ENCODE peak calls at places on chromosomes 1 and 21, in five cellular contexts. One of them, this sample, is unnamed. For H3K4me1, the result is how much of the 10 kb centered on the place peaks cover.

GRCh38 chr1:109619405-109619654 is at the start of gene GNAT2:
- DNase-seq in HCT116: no peak
- DNase-seq in GM12878: no peak
- DNase-seq in K562: no peak
- DNase-seq in HepG2: no peak
- DNase-seq in this sample: no peak

GRCh38 chr1:3036646-3037280 is 15.5 kb downstream of the ACTRT2 start:
- DNase-seq in HCT116: no peak
- DNase-seq in GM12878: no peak
- DNase-seq in HepG2: no peak
- DNase-seq in K562: no peak
- DNase-seq in this sample: no peak

GRCh38 chr21:32371913-32372314 is 20.9 kb downstream of the URB1 start:
- DNase-seq in HCT116: no peak
- DNase-seq in HepG2: no peak
- DNase-seq in K562: no peak
- DNase-seq in GM12878: no peak
- DNase-seq in this sample: no peak

GRCh38 chr1:180482425-180483275 is 19.7 kb downstream of the ACBD6 start:
- DNase-seq in K562: peak
- DNase-seq in HCT116: no peak
- DNase-seq in GM12878: no peak
- DNase-seq in HepG2: peak
- DNase-seq in this sample: peak

GRCh38 chr1:102891868-102892625 is 216.3 kb downstream of the COL11A1 start:
- DNase-seq in HepG2: no peak
- DNase-seq in K562: no peak
- DNase-seq in GM12878: no peak
- DNase-seq in HCT116: no peak
- DNase-seq in this sample: no peak

GRCh38 chr1:99598738-99599411 is 47.0 kb upstream of the PALMD start:
- DNase-seq in HepG2: no peak
- DNase-seq in K562: peak
- DNase-seq in GM12878: no peak
- DNase-seq in HCT116: no peak
- DNase-seq in this sample: no peak

GRCh38 chr1:95584315-95584714 is 350.3 kb downstream of the RWDD3 start:
- DNase-seq in GM12878: no peak
- DNase-seq in HepG2: no peak
- DNase-seq in K562: no peak
- DNase-seq in HCT116: no peak
- DNase-seq in this sample: no peak

GRCh38 chr1:247110627-247111258 is 6.6 kb upstream of the ZNF669 start:
- DNase-seq in HepG2: no peak
- DNase-seq in K562: peak
- DNase-seq in HCT116: no peak
- DNase-seq in GM12878: no peak
- DNase-seq in this sample: peak

GRCh38 chr21:41768371-41769042 is 1.7 kb upstream of the RIPK4 start:
- DNase-seq in GM12878: no peak
- DNase-seq in HepG2: peak
- DNase-seq in HCT116: peak
- DNase-seq in K562: no peak
- DNase-seq in this sample: peak

GRCh38 chr1:210723646-210724045 is 394.9 kb downstream of the HHAT start:
- DNase-seq in GM12878: no peak
- DNase-seq in K562: no peak
- DNase-seq in HCT116: no peak
- DNase-seq in HepG2: peak
- DNase-seq in this sample: no peak

GRCh38 chr1:208225954-208226937 is 17.9 kb downstream of the PLXNA2 start:
- DNase-seq in HepG2: no peak
- DNase-seq in GM12878: no peak
- DNase-seq in HCT116: no peak
- DNase-seq in K562: peak
- DNase-seq in this sample: no peak

GRCh38 chr21:41877901-41878830 is 978 bp downstream of the PRDM15 start:
- DNase-seq in HepG2: no peak
- DNase-seq in HCT116: no peak
- DNase-seq in K562: peak
- DNase-seq in GM12878: no peak
- DNase-seq in this sample: peak

GRCh38 chr21:28758042-28758882 is 234.4 kb downstream of the LTN1 start:
- DNase-seq in K562: no peak
- DNase-seq in HCT116: no peak
- DNase-seq in HepG2: no peak
- DNase-seq in GM12878: no peak
- DNase-seq in this sample: no peak

GRCh38 chr1:232184561-232185530 is 445.1 kb downstream of the SIPA1L2 start:
- DNase-seq in HepG2: no peak
- DNase-seq in GM12878: no peak
- DNase-seq in K562: no peak
- DNase-seq in HCT116: no peak
- DNase-seq in this sample: no peak

GRCh38 chr1:93257889-93258288 is 77.4 kb downstream of the CCDC18 start:
- DNase-seq in K562: no peak
- DNase-seq in HCT116: no peak
- DNase-seq in GM12878: no peak
- DNase-seq in HepG2: no peak
- DNase-seq in this sample: no peak
- H3K4me1 ChIP-seq in K562: under half
- H3K4me1 ChIP-seq in HCT116: under half
- H3K4me1 ChIP-seq in GM12878: under half
- H3K4me1 ChIP-seq in HepG2: under half
- H3K4me1 ChIP-seq in this sample: under half

DNA sequence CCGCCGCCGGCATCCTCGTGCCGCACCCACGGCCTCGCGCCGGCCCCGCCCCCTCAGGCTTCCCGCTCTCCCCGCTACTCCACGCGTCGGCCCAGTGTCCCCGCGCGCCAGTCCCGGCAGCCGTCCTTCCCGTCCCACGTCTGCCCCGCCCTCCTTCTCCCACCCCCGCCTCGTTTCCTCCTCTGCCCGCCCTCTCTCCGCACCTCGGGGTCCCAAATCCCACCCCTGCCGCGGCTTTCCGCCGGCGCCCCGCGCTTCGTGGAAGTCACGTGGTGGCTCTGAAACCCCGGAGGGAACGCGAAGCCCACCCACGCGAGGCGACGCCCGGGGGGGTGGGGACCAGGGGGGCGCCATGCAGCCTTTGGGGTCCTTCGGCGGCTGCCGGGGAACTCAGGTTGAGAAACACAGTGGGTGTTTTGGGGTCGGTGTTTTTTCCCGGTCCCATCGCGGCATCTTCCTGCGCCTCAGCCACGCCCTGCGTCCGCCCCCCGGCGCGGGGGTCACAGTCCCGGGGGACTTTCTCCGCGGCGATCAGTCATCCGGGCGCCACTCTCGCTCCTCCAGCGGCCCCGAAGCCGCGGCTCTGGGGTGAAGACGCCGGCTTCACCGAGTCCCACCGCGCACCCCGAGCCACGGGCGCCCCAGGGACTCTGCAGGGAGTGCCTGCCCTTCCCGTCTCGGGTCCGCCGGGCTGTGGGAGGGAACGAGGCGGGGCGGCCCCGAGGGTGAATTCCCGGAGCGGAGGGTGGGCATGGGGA is at the start of gene BATF3:
- DNase-seq in GM12878: no peak
- DNase-seq in HepG2: no peak
- DNase-seq in HCT116: no peak
- DNase-seq in K562: no peak
- DNase-seq in this sample: peak
- TF ChIP-seq EZH2 in GM12878: no peak
- TF ChIP-seq EZH2 in HepG2: no peak
- TF ChIP-seq EZH2 in HCT116: no peak
- TF ChIP-seq EZH2 in K562: peak
- TF ChIP-seq EZH2 in this sample: peak

GRCh38 chr1:203197625-203198024 is 11.1 kb upstream of the CHI3L1 start:
- DNase-seq in GM12878: no peak
- DNase-seq in HCT116: no peak
- DNase-seq in K562: no peak
- DNase-seq in HepG2: no peak
- DNase-seq in this sample: no peak
- TF ChIP-seq REST in GM12878: no peak
- TF ChIP-seq REST in HCT116: no peak
- TF ChIP-seq REST in K562: no peak
- TF ChIP-seq REST in HepG2: no peak
- TF ChIP-seq REST in this sample: no peak

GRCh38 chr1:201711811-201712210 is 117.1 kb upstream of the IPO9 start:
- DNase-seq in K562: no peak
- DNase-seq in GM12878: no peak
- DNase-seq in HepG2: no peak
- DNase-seq in HCT116: no peak
- DNase-seq in this sample: no peak
- H3K4me1 ChIP-seq in K562: under half
- H3K4me1 ChIP-seq in GM12878: under half
- H3K4me1 ChIP-seq in HepG2: under half
- H3K4me1 ChIP-seq in HCT116: half or more
- H3K4me1 ChIP-seq in this sample: under half

GRCh38 chr1:50978144-50978851 is 8.3 kb downstream of the CDKN2C start:
- DNase-seq in K562: peak
- DNase-seq in HCT116: no peak
- DNase-seq in GM12878: no peak
- DNase-seq in HepG2: peak
- DNase-seq in this sample: peak
- TF ChIP-seq EZH2 in K562: no peak
- TF ChIP-seq EZH2 in HCT116: no peak
- TF ChIP-seq EZH2 in GM12878: no peak
- TF ChIP-seq EZH2 in HepG2: no peak
- TF ChIP-seq EZH2 in this sample: peak

GRCh38 chr1:1463312-1463711 is 8.3 kb upstream of the ATAD3B start:
- DNase-seq in HCT116: no peak
- DNase-seq in K562: no peak
- DNase-seq in HepG2: no peak
- DNase-seq in GM12878: no peak
- DNase-seq in this sample: no peak

GRCh38 chr1:1460540-1461130 is 10.9 kb upstream of the ATAD3B start:
- DNase-seq in HepG2: no peak
- DNase-seq in K562: no peak
- DNase-seq in GM12878: no peak
- DNase-seq in HCT116: no peak
- DNase-seq in this sample: no peak

GRCh38 chr1:1462318-1462966 is 9.1 kb upstream of the ATAD3B start:
- DNase-seq in HCT116: no peak
- DNase-seq in K562: peak
- DNase-seq in HepG2: peak
- DNase-seq in GM12878: peak
- DNase-seq in this sample: no peak

DNA sequence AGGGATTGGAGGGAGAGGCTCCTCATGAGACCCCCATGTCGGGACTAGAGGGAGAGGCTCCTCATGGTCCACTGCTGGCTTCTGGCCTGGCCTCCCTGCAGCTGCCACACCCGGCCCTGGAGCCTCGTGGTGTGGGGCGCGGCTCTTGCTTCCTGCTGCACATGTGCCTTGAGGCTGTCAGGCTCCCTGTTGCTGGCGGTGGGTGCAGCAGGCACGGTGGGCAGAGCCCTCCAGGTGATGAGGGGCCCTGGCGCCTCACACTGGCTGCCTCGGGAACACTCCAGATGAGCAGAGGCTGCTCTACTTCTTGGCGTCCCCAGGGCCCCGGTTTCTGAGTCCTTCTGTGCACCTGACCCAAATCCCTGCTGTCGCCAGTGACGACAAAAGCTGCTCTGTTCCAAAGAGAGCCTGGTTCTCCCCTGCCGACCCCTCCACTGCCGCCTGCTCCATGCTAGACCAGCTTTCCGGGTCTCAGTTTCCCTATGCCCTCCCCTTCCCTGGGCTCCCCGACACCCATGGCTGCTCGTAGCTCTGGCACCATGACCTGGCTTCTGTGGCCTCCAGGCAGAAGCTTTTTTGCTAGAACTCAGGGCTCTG is 9.7 kb upstream of the ATAD3B start:
- DNase-seq in HCT116: no peak
- DNase-seq in K562: no peak
- DNase-seq in GM12878: no peak
- DNase-seq in HepG2: no peak
- DNase-seq in this sample: no peak
- TF ChIP-seq REST in HCT116: no peak
- TF ChIP-seq REST in K562: no peak
- TF ChIP-seq REST in GM12878: no peak
- TF ChIP-seq REST in HepG2: no peak
- TF ChIP-seq REST in this sample: no peak

DNA sequence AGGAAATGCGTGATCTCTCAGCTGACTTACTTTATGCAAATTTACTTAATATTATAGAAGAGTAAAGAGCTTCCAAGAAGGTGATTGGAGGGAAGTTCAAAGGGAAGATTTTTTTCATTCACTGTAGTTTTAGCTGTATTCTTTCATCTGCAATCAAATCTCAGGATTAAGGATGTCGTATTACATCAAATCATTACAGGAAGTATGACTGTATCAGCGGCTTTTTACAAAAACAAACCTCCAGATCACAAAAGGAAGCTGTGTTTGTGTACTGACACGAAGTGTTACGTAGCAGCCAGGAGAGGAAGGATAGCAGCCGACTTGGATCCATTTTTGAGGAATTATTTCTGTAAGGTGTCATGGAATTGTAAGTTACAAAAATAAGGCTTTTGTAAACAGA is 49.6 kb downstream of the KCNJ15 start:
- DNase-seq in K562: no peak
- DNase-seq in GM12878: no peak
- DNase-seq in HepG2: no peak
- DNase-seq in HCT116: no peak
- DNase-seq in this sample: no peak
- H3K4me1 ChIP-seq in K562: under half
- H3K4me1 ChIP-seq in GM12878: under half
- H3K4me1 ChIP-seq in HepG2: under half
- H3K4me1 ChIP-seq in HCT116: under half
- H3K4me1 ChIP-seq in this sample: under half

DNA sequence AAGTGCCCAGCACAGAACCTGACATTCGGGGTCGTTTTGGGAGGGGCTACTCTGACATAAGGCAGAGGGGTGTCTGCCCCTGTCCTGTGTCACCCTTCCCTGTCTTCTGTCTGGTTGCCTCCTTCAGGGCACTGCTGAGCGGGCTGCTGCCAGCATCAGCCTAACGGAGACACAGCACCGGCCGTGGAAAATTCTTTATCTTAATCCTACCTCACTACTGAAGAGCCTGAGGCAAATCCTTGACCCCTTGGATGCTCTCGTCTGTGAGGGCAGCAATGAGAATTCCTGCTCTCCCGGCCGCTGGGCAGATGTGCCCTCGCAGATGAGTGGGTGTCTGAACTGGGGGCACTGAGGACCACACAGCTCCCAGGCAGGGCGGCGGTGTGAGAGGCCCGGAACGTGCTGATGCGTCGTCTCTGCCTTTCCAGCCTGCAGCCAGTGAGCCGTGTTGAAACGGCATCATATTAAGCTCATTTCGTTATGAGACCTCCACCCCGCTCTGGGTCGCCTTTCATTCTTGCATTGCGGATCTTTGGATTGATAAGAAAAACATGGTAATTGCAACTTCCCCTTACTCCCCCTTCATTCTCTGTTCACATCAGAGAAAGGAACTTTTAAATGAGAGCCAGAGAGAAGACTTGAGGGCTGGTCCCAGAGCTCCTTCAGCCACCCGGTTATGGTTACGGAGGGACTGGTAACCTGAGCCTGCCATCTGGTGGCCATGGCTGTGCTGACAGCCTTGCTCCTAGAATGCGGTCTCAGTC is 271.3 kb downstream of the TRABD2B start:
- DNase-seq in GM12878: peak
- DNase-seq in HepG2: peak
- DNase-seq in HCT116: peak
- DNase-seq in K562: peak
- DNase-seq in this sample: peak
- TF ChIP-seq EZH2 in GM12878: no peak
- TF ChIP-seq EZH2 in HepG2: no peak
- TF ChIP-seq EZH2 in HCT116: no peak
- TF ChIP-seq EZH2 in K562: no peak
- TF ChIP-seq EZH2 in this sample: no peak